ENCODE peak calls at places on chromosomes 12 and 14, in eight cellular contexts. One of them, this sample, is unnamed.

GRCh38 chr12:1115471-1116242 is 124.6 kb downstream of the ERC1 start:
- DNase-seq in PC-3: peak; percentile 79
- DNase-seq in WTC11: no peak
- DNase-seq in GM10248: no peak
- DNase-seq in tibial artery: no peak
- DNase-seq in IMR-90: peak; percentile 81
- DNase-seq in HCT116: peak; percentile 26
- DNase-seq in BE2C: no peak
- DNase-seq in this sample: peak; percentile 52

GRCh38 chr14:61033851-61034250 is 52.8 kb downstream of the SLC38A6 start:
- DNase-seq in GM10248: no peak
- DNase-seq in BE2C: no peak
- DNase-seq in WTC11: no peak
- DNase-seq in HCT116: no peak
- DNase-seq in IMR-90: peak; percentile 58
- DNase-seq in PC-3: no peak
- DNase-seq in tibial artery: no peak
- DNase-seq in this sample: no peak

GRCh38 chr12:132026796-132027500 is 77.2 kb downstream of the EP400 start:
- DNase-seq in GM10248: no peak
- DNase-seq in WTC11: no peak
- DNase-seq in BE2C: no peak
- DNase-seq in HCT116: no peak
- DNase-seq in IMR-90: no peak
- DNase-seq in PC-3: no peak
- DNase-seq in tibial artery: no peak
- DNase-seq in this sample: no peak

GRCh38 chr14:58898655-58899316 is 261.0 kb downstream of the DACT1 start:
- DNase-seq in IMR-90: peak; percentile 97
- DNase-seq in HCT116: no peak
- DNase-seq in GM10248: no peak
- DNase-seq in tibial artery: no peak
- DNase-seq in BE2C: no peak
- DNase-seq in PC-3: peak; percentile 98
- DNase-seq in WTC11: no peak
- DNase-seq in this sample: peak; percentile 95

GRCh38 chr12:109580272-109580671 is 6.7 kb downstream of the MVK start:
- DNase-seq in PC-3: no peak
- DNase-seq in BE2C: no peak
- DNase-seq in IMR-90: no peak
- DNase-seq in GM10248: no peak
- DNase-seq in tibial artery: no peak
- DNase-seq in WTC11: no peak
- DNase-seq in HCT116: no peak
- DNase-seq in this sample: no peak

GRCh38 chr12:62435337-62436163 is 31.1 kb upstream of the MON2 start:
- DNase-seq in GM10248: peak; percentile 65
- DNase-seq in PC-3: peak; percentile 77
- DNase-seq in HCT116: no peak
- DNase-seq in IMR-90: peak; percentile 63
- DNase-seq in tibial artery: peak; percentile 78
- DNase-seq in BE2C: peak; percentile 65
- DNase-seq in WTC11: peak; percentile 70
- DNase-seq in this sample: no peak

GRCh38 chr14:73619524-73619923 is 7.2 kb downstream of the ACOT6 start:
- DNase-seq in tibial artery: no peak
- DNase-seq in PC-3: no peak
- DNase-seq in BE2C: no peak
- DNase-seq in IMR-90: no peak
- DNase-seq in HCT116: no peak
- DNase-seq in GM10248: no peak
- DNase-seq in WTC11: no peak
- DNase-seq in this sample: no peak

GRCh38 chr14:27075503-27075902 is 477.7 kb upstream of the NOVA1 start:
- DNase-seq in GM10248: no peak
- DNase-seq in BE2C: no peak
- DNase-seq in PC-3: no peak
- DNase-seq in tibial artery: no peak
- DNase-seq in HCT116: no peak
- DNase-seq in WTC11: no peak
- DNase-seq in IMR-90: no peak
- DNase-seq in this sample: no peak

GRCh38 chr14:34615507-34615906 is 14.4 kb downstream of the SNX6 start:
- DNase-seq in PC-3: no peak
- DNase-seq in GM10248: no peak
- DNase-seq in BE2C: no peak
- DNase-seq in tibial artery: no peak
- DNase-seq in WTC11: no peak
- DNase-seq in IMR-90: no peak
- DNase-seq in HCT116: no peak
- DNase-seq in this sample: no peak

GRCh38 chr12:101019667-101020066 is 190.4 kb downstream of the SLC5A8 start:
- DNase-seq in WTC11: no peak
- DNase-seq in BE2C: no peak
- DNase-seq in GM10248: no peak
- DNase-seq in IMR-90: no peak
- DNase-seq in PC-3: peak; percentile 28
- DNase-seq in HCT116: no peak
- DNase-seq in tibial artery: no peak
- DNase-seq in this sample: no peak

GRCh38 chr12:84814664-84815245 is 97.8 kb downstream of the SLC6A15 start:
- DNase-seq in HCT116: no peak
- DNase-seq in BE2C: no peak
- DNase-seq in WTC11: no peak
- DNase-seq in IMR-90: peak; percentile 21
- DNase-seq in GM10248: no peak
- DNase-seq in tibial artery: no peak
- DNase-seq in PC-3: peak; percentile 28
- DNase-seq in this sample: peak; percentile 32

GRCh38 chr12:91959220-91959619 is 186.4 kb downstream of the BTG1 start:
- DNase-seq in HCT116: no peak
- DNase-seq in BE2C: no peak
- DNase-seq in PC-3: no peak
- DNase-seq in tibial artery: no peak
- DNase-seq in IMR-90: no peak
- DNase-seq in GM10248: no peak
- DNase-seq in WTC11: no peak
- DNase-seq in this sample: no peak

GRCh38 chr12:12925383-12925782 is 26.6 kb downstream of the GPRC5D start:
- DNase-seq in tibial artery: no peak
- DNase-seq in WTC11: no peak
- DNase-seq in IMR-90: no peak
- DNase-seq in PC-3: no peak
- DNase-seq in HCT116: no peak
- DNase-seq in BE2C: no peak
- DNase-seq in GM10248: no peak
- DNase-seq in this sample: no peak

GRCh38 chr12:78863482-78864427 is 819 bp upstream of the SYT1 start:
- DNase-seq in WTC11: peak; percentile 81
- DNase-seq in HCT116: no peak
- DNase-seq in tibial artery: no peak
- DNase-seq in IMR-90: peak; percentile 39
- DNase-seq in PC-3: peak; percentile 53
- DNase-seq in GM10248: peak; percentile 30
- DNase-seq in BE2C: peak; percentile 83
- DNase-seq in this sample: no peak

GRCh38 chr12:126051611-126052107 is 986.4 kb downstream of the AACS start:
- DNase-seq in IMR-90: no peak
- DNase-seq in tibial artery: no peak
- DNase-seq in WTC11: no peak
- DNase-seq in BE2C: no peak
- DNase-seq in GM10248: no peak
- DNase-seq in HCT116: no peak
- DNase-seq in PC-3: peak; percentile 74
- DNase-seq in this sample: peak; percentile 28

GRCh38 chr12:107560194-107560905 is 125.2 kb upstream of the PWP1 start:
- DNase-seq in GM10248: no peak
- DNase-seq in WTC11: peak; percentile 15
- DNase-seq in HCT116: peak; percentile 16
- DNase-seq in IMR-90: no peak
- DNase-seq in tibial artery: no peak
- DNase-seq in BE2C: no peak
- DNase-seq in PC-3: no peak
- DNase-seq in this sample: no peak

GRCh38 chr14:96417254-96417653 is 25.3 kb downstream of the AK7 start:
- DNase-seq in PC-3: no peak
- DNase-seq in tibial artery: no peak
- DNase-seq in IMR-90: no peak
- DNase-seq in GM10248: no peak
- DNase-seq in WTC11: no peak
- DNase-seq in HCT116: no peak
- DNase-seq in BE2C: no peak
- DNase-seq in this sample: no peak

GRCh38 chr12:107986183-107986582 is 142.9 kb upstream of the WSCD2 start:
- DNase-seq in WTC11: no peak
- DNase-seq in tibial artery: no peak
- DNase-seq in PC-3: no peak
- DNase-seq in HCT116: no peak
- DNase-seq in IMR-90: no peak
- DNase-seq in BE2C: no peak
- DNase-seq in GM10248: no peak
- DNase-seq in this sample: no peak

GRCh38 chr14:88005978-88006851 is 1.3 kb downstream of the GPR65 start:
- DNase-seq in WTC11: no peak
- DNase-seq in HCT116: no peak
- DNase-seq in BE2C: no peak
- DNase-seq in IMR-90: no peak
- DNase-seq in tibial artery: no peak
- DNase-seq in GM10248: peak; percentile 37
- DNase-seq in PC-3: no peak
- DNase-seq in this sample: no peak

DNA sequence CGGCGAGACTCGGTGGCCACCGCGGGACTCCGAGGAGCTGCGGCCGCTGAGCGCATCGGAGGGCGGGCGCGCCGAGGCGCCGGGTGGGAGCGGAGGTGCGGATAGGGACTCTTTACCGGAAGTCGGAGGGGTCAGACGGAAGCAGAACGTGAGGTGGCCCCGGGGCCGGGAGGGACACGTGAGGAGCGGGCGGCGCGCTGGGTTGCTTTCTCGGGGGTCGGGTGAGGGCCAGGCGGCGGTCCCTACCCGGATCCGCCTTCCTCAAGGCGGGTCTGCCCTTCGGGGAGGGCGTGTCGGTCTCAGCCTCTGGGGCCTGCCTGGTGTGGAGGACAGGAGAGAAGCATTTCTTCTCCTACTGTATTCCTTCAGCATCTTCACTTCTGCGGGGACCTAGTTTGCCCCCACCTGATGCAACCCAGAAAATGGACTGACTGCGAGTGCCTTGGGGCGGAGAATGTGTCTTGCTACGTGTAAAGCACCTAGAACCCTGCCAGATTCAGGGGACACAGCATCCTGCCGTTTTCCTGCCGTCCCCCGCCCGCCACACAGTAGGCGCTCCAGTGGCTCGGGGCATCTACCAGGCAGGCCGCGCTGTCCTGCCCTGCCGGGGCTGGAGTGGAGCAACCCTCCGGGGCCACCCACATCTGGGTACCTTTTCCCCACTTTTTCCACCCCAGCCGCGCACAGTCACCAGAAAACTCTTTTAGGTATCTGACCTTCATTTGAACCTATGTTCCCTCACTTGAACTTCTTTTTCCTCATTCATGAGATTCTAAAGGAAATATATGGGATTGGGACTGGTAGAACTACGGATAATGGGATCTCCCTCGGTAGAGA is 562 bp upstream of the ATXN2 start:
- DNase-seq in WTC11: peak; percentile 91
- DNase-seq in HCT116: peak; percentile 86
- DNase-seq in PC-3: peak; percentile 81
- DNase-seq in BE2C: peak; percentile 96
- DNase-seq in GM10248: peak; percentile 92
- DNase-seq in IMR-90: peak; percentile 95
- DNase-seq in tibial artery: peak; percentile 94
- DNase-seq in this sample: peak; percentile 45
- TF ChIP-seq CTCF in WTC11: no peak
- TF ChIP-seq CTCF in HCT116: no peak
- TF ChIP-seq CTCF in PC-3: no peak
- TF ChIP-seq CTCF in BE2C: peak; percentile 19
- TF ChIP-seq CTCF in GM10248: no peak
- TF ChIP-seq CTCF in IMR-90: no peak
- TF ChIP-seq CTCF in tibial artery: no peak
- TF ChIP-seq CTCF in this sample: no peak

DNA sequence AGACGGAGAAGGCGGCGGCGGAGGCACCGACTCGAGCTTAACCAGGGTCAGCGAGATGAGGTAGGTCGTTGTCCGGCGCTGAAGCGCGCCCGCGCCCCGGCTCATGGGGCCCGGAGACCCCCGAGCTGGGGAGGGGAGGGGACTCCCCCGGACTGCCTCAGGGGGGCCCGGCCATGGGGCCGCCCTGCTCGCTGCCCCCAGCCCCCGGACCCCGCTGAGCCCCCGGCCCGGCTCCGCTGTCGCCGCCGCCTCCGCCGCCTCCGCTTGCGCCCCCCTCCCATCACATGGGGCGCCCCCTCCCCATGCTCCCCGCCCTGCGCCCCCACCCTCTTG is 434 bp downstream of the AGAP2 start:
- DNase-seq in BE2C: no peak
- DNase-seq in PC-3: no peak
- DNase-seq in tibial artery: no peak
- DNase-seq in GM10248: no peak
- DNase-seq in HCT116: no peak
- DNase-seq in WTC11: no peak
- DNase-seq in IMR-90: no peak
- DNase-seq in this sample: no peak
- TF ChIP-seq CTCF in BE2C: no peak
- TF ChIP-seq CTCF in PC-3: no peak
- TF ChIP-seq CTCF in tibial artery: no peak
- TF ChIP-seq CTCF in GM10248: no peak
- TF ChIP-seq CTCF in HCT116: no peak
- TF ChIP-seq CTCF in WTC11: no peak
- TF ChIP-seq CTCF in IMR-90: no peak
- TF ChIP-seq CTCF in this sample: no peak

GRCh38 chr12:124599074-124599999 is 31.9 kb upstream of the NCOR2 start:
- DNase-seq in IMR-90: peak; percentile 45
- DNase-seq in WTC11: no peak
- DNase-seq in tibial artery: no peak
- DNase-seq in HCT116: no peak
- DNase-seq in GM10248: no peak
- DNase-seq in BE2C: no peak
- DNase-seq in PC-3: peak; percentile 80
- DNase-seq in this sample: no peak
- TF ChIP-seq CTCF in IMR-90: no peak
- TF ChIP-seq CTCF in WTC11: no peak
- TF ChIP-seq CTCF in tibial artery: no peak
- TF ChIP-seq CTCF in HCT116: no peak
- TF ChIP-seq CTCF in GM10248: no peak
- TF ChIP-seq CTCF in BE2C: no peak
- TF ChIP-seq CTCF in PC-3: peak; percentile 38
- TF ChIP-seq CTCF in this sample: peak; percentile 29

DNA sequence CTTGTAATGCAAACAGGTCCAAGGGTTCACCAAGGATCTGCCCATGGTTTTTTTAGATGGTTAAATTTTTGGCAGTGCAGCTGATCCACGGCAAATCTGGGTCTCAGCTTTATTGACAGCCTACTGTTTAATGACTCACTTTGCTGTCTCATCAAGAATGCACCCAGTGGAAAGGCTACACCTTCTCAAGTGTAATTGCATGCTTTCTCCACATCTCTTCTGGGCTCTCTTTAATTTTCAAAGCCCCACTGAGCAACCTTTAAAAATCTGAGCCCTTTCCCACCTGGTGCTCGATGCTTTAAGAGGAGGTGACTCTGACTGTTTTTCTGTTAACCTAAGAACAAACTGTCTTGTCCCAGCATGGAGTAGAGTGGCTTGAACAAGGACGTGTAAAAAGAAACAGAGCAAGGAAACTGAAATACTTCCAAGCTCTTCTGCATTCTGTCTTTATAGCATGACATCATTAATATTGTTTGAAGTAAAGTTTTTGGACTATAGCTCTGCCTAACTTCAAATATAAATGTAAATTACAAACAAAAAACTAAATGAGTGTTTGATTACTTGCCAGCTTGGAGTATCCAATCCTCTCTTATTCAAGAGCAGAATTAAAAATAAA is 214.2 kb upstream of the KRR1 start:
- DNase-seq in PC-3: peak; percentile 87
- DNase-seq in HCT116: peak; percentile 89
- DNase-seq in IMR-90: peak; percentile 74
- DNase-seq in WTC11: no peak
- DNase-seq in BE2C: no peak
- DNase-seq in GM10248: no peak
- DNase-seq in tibial artery: no peak
- DNase-seq in this sample: no peak
- TF ChIP-seq CTCF in PC-3: peak; percentile 43
- TF ChIP-seq CTCF in HCT116: peak; percentile 40
- TF ChIP-seq CTCF in IMR-90: no peak
- TF ChIP-seq CTCF in WTC11: no peak
- TF ChIP-seq CTCF in BE2C: no peak
- TF ChIP-seq CTCF in GM10248: no peak
- TF ChIP-seq CTCF in tibial artery: no peak
- TF ChIP-seq CTCF in this sample: no peak